ENCODE peak calls at places on chromosome 16, in seven cellular contexts. R, W, H, M, B, I and D are unnamed samples.

GRCh38 chr16:84266451-84266850 is 26.6 kb upstream of the KCNG4 start:
- DNase-seq in B (peak; percentile 58), H (no peak), M (no peak), I (peak; percentile 63), R (no peak), W (no peak), D (no peak)

GRCh38 chr16:31876955-31877828 is 3.6 kb downstream of the ZNF267 start:
- DNase-seq in W (no peak), M (no peak), H (no peak), I (no peak), B (peak; percentile 95), R (no peak), D (peak; percentile 72)

GRCh38 chr16:89575247-89576172 is at the start of gene CPNE7:
- DNase-seq in R (no peak), M (no peak), I (no peak), W (no peak), H (no peak), B (no peak), D (no peak)

GRCh38 chr16:19837331-19837943 is 47.2 kb downstream of the GPRC5B start:
- DNase-seq in H (no peak), R (no peak), I (no peak), B (peak; percentile 20), M (no peak), W (no peak), D (no peak)

GRCh38 chr16:78996806-78997205 is 603.7 kb downstream of the MAF start:
- DNase-seq in W (no peak), B (no peak), I (no peak), H (no peak), M (no peak), R (no peak), D (no peak)

GRCh38 chr16:69564845-69565610 is 738 bp upstream of the NFAT5 start:
- DNase-seq in H (no peak), W (no peak), R (no peak), B (peak; percentile 13), M (no peak), I (peak; percentile 18), D (no peak)

GRCh38 chr16:2467301-2468141 is 3.6 kb upstream of the NTN3 start:
- DNase-seq in R (peak; percentile 61), H (peak; percentile 72), B (peak; percentile 72), I (peak; percentile 79), W (peak; percentile 86), M (peak; percentile 96), D (no peak)

GRCh38 chr16:12613131-12613991 is 190.3 kb downstream of the CPPED1 start:
- DNase-seq in R (no peak), B (peak; percentile 67), W (no peak), H (no peak), M (no peak), I (no peak), D (no peak)

GRCh38 chr16:31002252-31002700 is 8.2 kb downstream of the STX1B start:
- DNase-seq in B (no peak), H (no peak), R (no peak), M (no peak), W (no peak), I (no peak), D (no peak)

GRCh38 chr16:57797526-57798266 is 4.6 kb downstream of the KIFC3 start:
- DNase-seq in I (no peak), B (no peak), M (no peak), W (no peak), H (peak; percentile 84), R (peak; percentile 72), D (no peak)

GRCh38 chr16:30697264-30698138 is 1.5 kb upstream of the SRCAP start:
- DNase-seq in W (no peak), R (peak; percentile 99), B (peak; percentile 9), I (peak; percentile 13), H (no peak), M (peak; percentile 99), D (no peak)

GRCh38 chr16:27729516-27730304 is 179.8 kb downstream of the KATNIP start:
- DNase-seq in W (no peak), H (no peak), B (peak; percentile 87), I (no peak), R (no peak), M (no peak), D (no peak)

DNA sequence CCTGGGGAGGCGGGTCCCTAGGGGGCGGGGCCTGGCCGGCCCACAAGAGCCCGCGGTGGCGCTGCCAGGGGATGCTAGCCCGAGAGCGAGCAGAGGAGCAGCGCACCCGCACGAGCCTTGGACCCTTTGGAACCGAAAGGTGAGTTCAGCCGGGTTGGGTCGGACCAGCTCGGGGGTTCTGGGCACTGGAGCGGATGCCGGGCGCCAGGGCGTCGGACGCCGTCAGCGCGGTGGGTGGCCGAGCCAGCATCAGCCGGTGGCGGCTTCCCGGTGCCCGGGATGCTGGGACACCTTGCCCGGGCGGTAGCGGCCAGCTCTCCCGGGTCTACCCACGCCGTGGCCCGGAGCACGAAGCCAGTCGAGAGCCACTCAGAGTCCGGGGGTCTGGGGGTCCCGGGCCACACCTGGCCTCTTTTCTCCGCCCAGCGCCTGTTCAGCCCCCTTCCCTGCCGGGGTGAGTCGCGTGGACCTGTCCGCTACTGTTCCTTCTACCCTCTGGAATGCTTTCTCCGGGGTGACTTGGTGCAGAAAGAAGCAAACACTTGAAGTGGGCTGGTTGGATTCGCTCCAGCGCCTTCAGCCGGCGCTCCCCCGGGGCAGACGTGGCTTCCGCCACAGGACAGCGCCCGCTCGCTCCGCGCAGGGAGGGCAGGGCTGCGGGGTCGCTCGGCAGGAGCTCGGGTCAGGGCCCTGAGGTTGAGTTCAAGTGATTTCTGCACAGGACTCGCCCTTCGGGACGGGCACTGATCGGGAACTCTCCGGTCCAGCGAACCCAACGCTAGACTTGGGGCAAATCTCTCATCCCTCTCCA is at the start of gene SCNN1G:
- DNase-seq in W (no peak), M (no peak), R (no peak), B (peak; percentile 5), H (peak; percentile 31), I (no peak), D (no peak)
- TF ChIP-seq CTCF in W (no peak), M (no peak), R (no peak), B (no peak), H (no peak), I (peak; percentile 46), D (no peak)

GRCh38 chr16:17939723-17940122 is 396.8 kb downstream of the NPIPA8 start:
- DNase-seq in R (no peak), M (no peak), W (no peak), B (no peak), H (no peak), I (no peak), D (no peak)

GRCh38 chr16:17940584-17940983 is 396.0 kb downstream of the NPIPA8 start:
- DNase-seq in I (no peak), H (no peak), W (no peak), R (no peak), M (no peak), B (no peak), D (no peak)

GRCh38 chr16:17937003-17937402 is 399.5 kb downstream of the NPIPA8 start:
- DNase-seq in H (no peak), I (no peak), W (no peak), B (no peak), M (no peak), R (no peak), D (no peak)

GRCh38 chr16:17939052-17939673 is 397.4 kb downstream of the NPIPA8 start:
- DNase-seq in B (no peak), I (no peak), R (no peak), M (no peak), W (no peak), H (no peak), D (no peak)

DNA sequence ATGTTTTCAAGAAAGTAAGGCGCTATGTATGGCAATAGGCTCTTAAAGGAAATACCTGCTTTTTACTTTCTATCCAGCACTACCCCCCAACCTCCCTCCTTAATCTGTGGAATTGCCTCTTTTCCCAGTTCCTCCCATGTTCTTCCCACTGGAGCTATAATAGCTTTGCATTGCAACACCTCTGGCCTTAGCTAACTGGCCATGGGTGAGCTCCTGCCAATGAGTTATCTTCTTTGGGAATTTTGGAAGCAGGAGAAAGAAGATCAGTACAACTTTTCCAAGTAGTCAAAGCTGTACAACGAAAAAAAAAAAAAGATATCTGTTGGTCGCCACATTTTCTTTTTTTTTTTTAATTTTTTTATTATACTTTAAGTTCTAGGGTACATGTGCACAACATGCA is 398.0 kb downstream of the NPIPA8 start:
- DNase-seq in H (no peak), R (no peak), I (no peak), B (no peak), M (no peak), W (no peak), D (no peak)
- H3K27ac ChIP-seq in H (no peak overlapping the region), R (no peak overlapping the region), I (no peak overlapping the region), B (no peak overlapping the region), M (no peak overlapping the region), W (no peak overlapping the region), D (no peak overlapping the region)

GRCh38 chr16:716768-717325 is 1.9 kb downstream of the METRN start:
- DNase-seq in B (no peak), I (no peak), R (no peak), H (no peak), M (no peak), W (no peak), D (no peak)
- H3K4me3 ChIP-seq in B (no peak overlapping the region), I (no peak overlapping the region), R (no peak overlapping the region), H (no peak overlapping the region), M (peak overlapping the region; percentile 63), W (no peak overlapping the region), D (no peak overlapping the region)

GRCh38 chr16:68234188-68235104 is 1.5 kb downstream of the ESRP2 start:
- DNase-seq in B (no peak), I (no peak), M (peak; percentile 67), R (peak; percentile 79), H (peak; percentile 99), W (peak; percentile 66), D (no peak)
- TF ChIP-seq CTCF in B (no peak), I (no peak), M (no peak), R (no peak), H (no peak), W (no peak), D (no peak)

GRCh38 chr16:87490091-87490798 is 2.6 kb downstream of the ZCCHC14 start:
- DNase-seq in H (no peak), R (no peak), B (no peak), W (no peak), M (no peak), I (no peak), D (no peak)

GRCh38 chr16:87487361-87487924 is 5.4 kb downstream of the ZCCHC14 start:
- DNase-seq in B (peak; percentile 28), M (no peak), R (no peak), I (no peak), W (no peak), H (peak; percentile 79), D (no peak)

GRCh38 chr16:87492241-87492635 is 586 bp downstream of the ZCCHC14 start:
- DNase-seq in R (no peak), B (no peak), H (no peak), M (no peak), W (no peak), I (no peak), D (no peak)

GRCh38 chr16:87486282-87486681 is 6.5 kb downstream of the ZCCHC14 start:
- DNase-seq in B (no peak), R (no peak), W (no peak), M (no peak), H (no peak), I (no peak), D (no peak)

GRCh38 chr16:87489434-87490045 is 3.3 kb downstream of the ZCCHC14 start:
- DNase-seq in M (no peak), I (no peak), R (no peak), W (no peak), B (no peak), H (no peak), D (no peak)
- H3K27ac ChIP-seq in M (no peak overlapping the region), I (no peak overlapping the region), R (no peak overlapping the region), W (peak overlapping the region; percentile 5), B (peak overlapping the region; percentile 38), H (no peak overlapping the region), D (no peak overlapping the region)